ENCODE peak calls at places on chromosome 13, in seven cellular contexts. I is CD4-positive, CD25-positive, alpha-beta regulatory T cell; A is neural progenitor cell; L is left ventricle myocardium inferior; T is dorsolateral prefrontal cortex; U is Karpas-422; J is adrenal gland. X is an unnamed sample.

GRCh38 chr13:110390572-110390971 is 83.5 kb downstream of the COL4A2 start:
- DNase-seq in I (no peak), U (no peak), J (no peak), T (no peak), A (no peak), L (no peak), X (no peak)

GRCh38 chr13:29760561-29760960 is 89.9 kb downstream of the UBL3 start:
- DNase-seq in T (no peak), I (no peak), J (no peak), U (no peak), A (no peak), L (no peak), X (no peak)

GRCh38 chr13:40665061-40665753 is 1.2 kb downstream of the FOXO1 start:
- DNase-seq in T (no peak), J (peak; percentile 60), A (peak; percentile 59), U (peak; percentile 69), L (peak; percentile 54), I (peak; percentile 55), X (peak; percentile 80)

GRCh38 chr13:34805347-34805746 is 136.7 kb upstream of the NBEA start:
- DNase-seq in U (no peak), I (no peak), T (no peak), J (no peak), L (no peak), A (no peak), X (no peak)

GRCh38 chr13:70964124-70964523 is 855.9 kb upstream of the KLHL1 start:
- DNase-seq in A (peak; percentile 33), L (no peak), I (no peak), U (peak; percentile 44), J (no peak), T (no peak), X (no peak)

GRCh38 chr13:38900188-38900587 is 90.4 kb downstream of the STOML3 start:
- DNase-seq in T (no peak), J (no peak), A (peak; percentile 58), L (no peak), I (no peak), U (peak; percentile 59), X (no peak)

GRCh38 chr13:54647275-54647674 is 1618.7 kb downstream of the OLFM4 start:
- DNase-seq in A (no peak), T (no peak), L (no peak), I (no peak), J (no peak), U (no peak), X (no peak)

GRCh38 chr13:21075303-21076264 is 14.2 kb upstream of the LATS2 start:
- DNase-seq in U (no peak), J (no peak), T (no peak), L (peak; percentile 53), I (peak; percentile 15), A (peak; percentile 64), X (peak; percentile 72)

GRCh38 chr13:60379837-60380236 is 17.2 kb upstream of the TDRD3 start:
- DNase-seq in U (peak; percentile 44), T (no peak), I (no peak), L (no peak), J (no peak), A (peak; percentile 36), X (no peak)

GRCh38 chr13:90485441-90485840 is 862.0 kb upstream of the MIR17HG start:
- DNase-seq in L (no peak), T (no peak), A (no peak), J (no peak), U (no peak), I (no peak), X (no peak)

GRCh38 chr13:85806553-85807175 is 7.4 kb upstream of the SLITRK6 start:
- DNase-seq in T (no peak), A (peak; percentile 62), I (peak; percentile 47), U (peak; percentile 90), L (no peak), J (no peak), X (no peak)

GRCh38 chr13:62482351-62482750 is 1066.7 kb upstream of the PCDH20 start:
- DNase-seq in L (no peak), U (no peak), I (no peak), T (no peak), A (no peak), J (no peak), X (no peak)

GRCh38 chr13:19618925-19619324 is 14.5 kb upstream of the MPHOSPH8 start:
- DNase-seq in A (peak; percentile 36), T (no peak), I (peak; percentile 54), J (no peak), L (no peak), U (peak; percentile 75), X (no peak)

GRCh38 chr13:59270327-59270726 is 893.4 kb downstream of the DIAPH3 start:
- DNase-seq in L (no peak), J (no peak), I (no peak), A (no peak), U (no peak), T (no peak), X (no peak)

GRCh38 chr13:19845758-19846157 is 17.7 kb downstream of the ZMYM5 start:
- DNase-seq in T (no peak), A (no peak), J (peak; percentile 62), L (no peak), U (no peak), I (peak; percentile 11), X (no peak)

GRCh38 chr13:30572859-30573275 is 44.9 kb upstream of the USPL1 start:
- DNase-seq in T (no peak), L (no peak), J (no peak), A (no peak), I (peak; percentile 81), U (peak; percentile 71), X (no peak)

GRCh38 chr13:91292630-91293221 is 54.8 kb upstream of the MIR17HG start:
- DNase-seq in U (no peak), T (no peak), L (no peak), A (peak; percentile 62), I (no peak), J (no peak), X (no peak)

GRCh38 chr13:53783466-53783865 is 754.9 kb downstream of the OLFM4 start:
- DNase-seq in U (no peak), J (no peak), T (no peak), I (no peak), A (no peak), L (no peak), X (no peak)

GRCh38 chr13:86757236-86757978 is 913.8 kb upstream of the SLITRK5 start:
- DNase-seq in J (no peak), U (no peak), L (no peak), T (no peak), A (no peak), I (peak; percentile 45), X (no peak)

GRCh38 chr13:29846475-29847256 is 3.8 kb downstream of the UBL3 start:
- DNase-seq in U (no peak), T (no peak), J (no peak), A (no peak), L (no peak), I (peak; percentile 25), X (no peak)

DNA sequence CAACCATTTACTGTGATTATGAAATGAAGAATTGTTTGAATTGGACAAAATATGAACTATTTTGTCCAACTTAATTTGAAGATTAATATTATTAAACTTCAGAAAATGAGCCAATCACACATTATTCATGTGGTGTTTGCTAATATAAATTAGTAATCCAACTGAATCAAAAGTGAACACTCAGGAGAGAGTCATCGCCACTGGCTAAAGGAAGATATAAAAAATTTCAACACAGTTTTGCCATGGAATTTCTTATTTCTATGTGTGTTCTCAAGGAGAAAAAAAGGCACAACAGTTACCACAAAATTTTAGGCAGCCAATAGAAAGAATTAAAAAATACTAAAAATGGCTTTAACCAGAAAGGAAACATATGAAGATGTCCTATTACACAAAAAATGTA is 2683.8 kb downstream of the PCDH9 start:
- DNase-seq in T (no peak), A (no peak), I (no peak), U (no peak), L (no peak), J (no peak), X (no peak)
- H3K4me3 ChIP-seq in T (no peak overlapping the region), A (no peak overlapping the region), I (no peak overlapping the region), U (no peak overlapping the region), L (no peak overlapping the region), J (no peak overlapping the region), X (no peak overlapping the region)

GRCh38 chr13:96806750-96807149 is 187.5 kb downstream of the OXGR1 start:
- DNase-seq in L (no peak), U (no peak), I (no peak), T (no peak), J (no peak), A (no peak), X (no peak)
- H3K27ac ChIP-seq in L (no peak overlapping the region), U (no peak overlapping the region), I (no peak overlapping the region), T (no peak overlapping the region), J (no peak overlapping the region), A (no peak overlapping the region), X (no peak overlapping the region)

DNA sequence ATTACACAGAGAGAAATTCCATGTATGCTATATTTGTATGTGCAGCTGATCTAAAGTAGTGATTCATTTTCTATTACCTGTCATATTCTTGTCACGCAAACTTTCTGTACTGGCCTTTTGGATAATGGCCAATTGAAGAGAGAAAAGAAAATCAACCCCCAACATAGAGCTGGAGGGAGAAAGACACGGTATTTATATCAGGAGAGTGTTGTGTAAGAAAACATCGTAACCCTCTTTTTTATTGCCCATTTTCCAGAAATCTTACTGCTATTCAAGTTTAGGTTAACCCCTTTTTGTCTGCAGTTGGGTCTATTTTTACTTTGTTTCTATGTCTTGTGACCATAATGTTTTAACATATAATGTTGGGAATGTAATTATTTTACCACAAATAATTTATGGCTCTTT is 27.9 kb downstream of the DGKH start:
- DNase-seq in A (no peak), U (no peak), I (no peak), T (no peak), L (no peak), J (no peak), X (no peak)
- H3K4me3 ChIP-seq in A (no peak overlapping the region), U (no peak overlapping the region), I (no peak overlapping the region), T (no peak overlapping the region), L (no peak overlapping the region), J (no peak overlapping the region), X (no peak overlapping the region)

DNA sequence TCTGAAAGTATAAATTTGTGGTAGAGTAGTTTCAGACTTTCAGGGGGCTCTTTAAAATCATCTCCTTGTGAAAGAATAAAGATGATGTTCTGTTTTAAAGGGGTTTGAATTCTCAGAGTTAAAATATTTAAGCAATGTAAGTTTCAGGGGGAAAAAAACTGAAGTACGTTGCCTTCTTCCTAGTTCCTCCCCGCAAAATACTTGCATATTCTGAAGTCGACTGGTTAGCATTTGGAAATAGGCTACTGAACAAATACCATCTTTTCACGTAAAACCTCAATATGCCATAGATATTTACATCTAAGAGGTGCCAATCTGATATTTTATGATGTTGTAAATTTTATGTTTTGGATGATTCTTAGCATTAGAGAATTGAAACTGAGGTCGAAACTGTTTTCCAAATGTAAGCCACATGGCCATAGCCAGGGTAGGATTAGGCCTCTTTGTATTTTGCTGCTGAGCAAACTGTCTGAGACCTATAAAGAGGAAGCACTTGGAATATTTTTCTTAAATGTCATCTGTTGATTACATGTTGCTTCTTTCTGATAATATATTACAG is 138.3 kb downstream of the FLT1 start:
- DNase-seq in T (no peak), A (no peak), U (no peak), J (no peak), L (no peak), I (no peak), X (no peak)
- H3K27ac ChIP-seq in T (no peak overlapping the region), A (no peak overlapping the region), U (no peak overlapping the region), J (no peak overlapping the region), L (no peak overlapping the region), I (no peak overlapping the region), X (no peak overlapping the region)

X was measured in upper lobe of right lung.